ENCODE peak calls at places on chromosomes 3 and 15, in six cellular contexts. One of them, this sample, is unnamed.
A peak's percentile ranks its signal among the peaks of the same experiment; 100 is the strongest.

GRCh38 chr3:78867409-78868372 is 900.1 kb downstream of the ROBO1 start:
- DNase-seq in endothelial cell: no peak
- DNase-seq in NCI-H2029 treated with DMSO at 0.1 percent for 48 hours: no peak
- DNase-seq in ureter: no peak
- DNase-seq in mucosa of descending colon: no peak
- DNase-seq in GM23248: peak; percentile 46
- DNase-seq in this sample: no peak

GRCh38 chr3:195251336-195252065 is 19.5 kb downstream of the XXYLT1 start:
- DNase-seq in endothelial cell: no peak
- DNase-seq in NCI-H2029 treated with DMSO at 0.1 percent for 48 hours: no peak
- DNase-seq in ureter: peak; percentile 41
- DNase-seq in mucosa of descending colon: no peak
- DNase-seq in GM23248: no peak
- DNase-seq in this sample: no peak

GRCh38 chr3:16253601-16254000 is 11.1 kb downstream of the DPH3 start:
- DNase-seq in endothelial cell: no peak
- DNase-seq in NCI-H2029 treated with DMSO at 0.1 percent for 48 hours: no peak
- DNase-seq in ureter: no peak
- DNase-seq in mucosa of descending colon: no peak
- DNase-seq in GM23248: peak; percentile 48
- DNase-seq in this sample: no peak

GRCh38 chr3:19060404-19060803 is 87.9 kb upstream of the KCNH8 start:
- DNase-seq in endothelial cell: no peak
- DNase-seq in NCI-H2029 treated with DMSO at 0.1 percent for 48 hours: no peak
- DNase-seq in ureter: no peak
- DNase-seq in mucosa of descending colon: no peak
- DNase-seq in GM23248: no peak
- DNase-seq in this sample: no peak

GRCh38 chr15:99169769-99170311 is 65.0 kb downstream of the SYNM start:
- DNase-seq in endothelial cell: no peak
- DNase-seq in NCI-H2029 treated with DMSO at 0.1 percent for 48 hours: no peak
- DNase-seq in ureter: peak; percentile 82
- DNase-seq in mucosa of descending colon: no peak
- DNase-seq in GM23248: peak; percentile 76
- DNase-seq in this sample: no peak

GRCh38 chr3:99934984-99935797 is 117.5 kb downstream of the CMSS1 start:
- DNase-seq in endothelial cell: no peak
- DNase-seq in NCI-H2029 treated with DMSO at 0.1 percent for 48 hours: no peak
- DNase-seq in ureter: no peak
- DNase-seq in mucosa of descending colon: no peak
- DNase-seq in GM23248: no peak
- DNase-seq in this sample: no peak

GRCh38 chr3:184361532-184361931 is at the start of the genes CLCN2 and POLR2H:
- DNase-seq in endothelial cell: peak; percentile 79
- DNase-seq in NCI-H2029 treated with DMSO at 0.1 percent for 48 hours: no peak
- DNase-seq in ureter: no peak
- DNase-seq in mucosa of descending colon: peak; percentile 82
- DNase-seq in GM23248: peak; percentile 75
- DNase-seq in this sample: no peak

GRCh38 chr3:104436536-104436935 is 930.2 kb upstream of the ALCAM start:
- DNase-seq in endothelial cell: no peak
- DNase-seq in NCI-H2029 treated with DMSO at 0.1 percent for 48 hours: no peak
- DNase-seq in ureter: no peak
- DNase-seq in mucosa of descending colon: no peak
- DNase-seq in GM23248: no peak
- DNase-seq in this sample: no peak

GRCh38 chr15:76312540-76313174 is 1.4 kb upstream of the ETFA start:
- DNase-seq in endothelial cell: no peak
- DNase-seq in NCI-H2029 treated with DMSO at 0.1 percent for 48 hours: peak; percentile 68
- DNase-seq in ureter: no peak
- DNase-seq in mucosa of descending colon: no peak
- DNase-seq in GM23248: peak; percentile 36
- DNase-seq in this sample: no peak

This sample was measured in AG09309.